ENCODE peak calls at places on chromosomes 13 and 19, in ten cellular contexts. L, A, I, P, G, E, Y, R, N and U are unnamed samples. For H3K9me3 and H3K36me3, the result is how much of the 10 kb centered on the place peaks cover.

GRCh38 chr13:70568571-70568970 is 460.3 kb upstream of the KLHL1 start:
- DNase-seq in L (no peak), A (peak), I (no peak), P (peak), G (peak), E (peak), Y (peak), R (no peak), N (peak), U (no peak)

GRCh38 chr19:47013041-47013517 is 6.6 kb upstream of the NPAS1 start:
- DNase-seq in L (peak), A (peak), I (peak), P (peak), G (peak), E (peak), Y (peak), R (peak), N (peak), U (peak)

GRCh38 chr19:45767881-45768643 is 990 bp downstream of the SIX5 start:
- DNase-seq in L (peak), A (peak), I (peak), P (peak), G (peak), E (peak), Y (peak), R (peak), N (peak), U (peak)

GRCh38 chr13:83057119-83057518 is 825.2 kb downstream of the SLITRK1 start:
- DNase-seq in L (no peak), A (no peak), I (no peak), P (no peak), G (peak), E (no peak), Y (no peak), R (no peak), N (no peak), U (no peak)

GRCh38 chr19:49863254-49863934 is 4.0 kb downstream of the PNKP start:
- DNase-seq in L (no peak), A (no peak), I (no peak), P (no peak), G (no peak), E (no peak), Y (no peak), R (peak), N (no peak), U (no peak)

GRCh38 chr13:33016414-33017409 is at the start of gene KL:
- DNase-seq in L (peak), A (peak), I (peak), P (no peak), G (no peak), E (peak), Y (peak), R (no peak), N (no peak), U (peak)

GRCh38 chr13:24713022-24713421 is 32.8 kb downstream of the ATP12A start:
- DNase-seq in L (no peak), A (no peak), I (no peak), P (no peak), G (no peak), E (no peak), Y (no peak), R (no peak), N (no peak), U (peak)

GRCh38 chr13:26247608-26248007 is 6.3 kb upstream of the CDK8 start:
- DNase-seq in L (no peak), A (no peak), I (no peak), P (no peak), G (peak), E (no peak), Y (no peak), R (no peak), N (no peak), U (no peak)

GRCh38 chr19:50497030-50497420 is 14.0 kb downstream of the JOSD2 start:
- DNase-seq in L (no peak), A (no peak), I (no peak), P (no peak), G (no peak), E (no peak), Y (no peak), R (no peak), N (no peak), U (no peak)

GRCh38 chr19:18432275-18433038 is 5.5 kb downstream of the ISYNA1 start:
- DNase-seq in L (no peak), A (no peak), I (no peak), P (no peak), G (no peak), E (no peak), Y (no peak), R (no peak), N (no peak), U (no peak)
- H3K4me3 ChIP-seq in L (no peak), A (no peak), I (peak), P (peak), G (no peak), E (peak), Y (no peak), R (no peak), N (no peak), U (no peak)

DNA sequence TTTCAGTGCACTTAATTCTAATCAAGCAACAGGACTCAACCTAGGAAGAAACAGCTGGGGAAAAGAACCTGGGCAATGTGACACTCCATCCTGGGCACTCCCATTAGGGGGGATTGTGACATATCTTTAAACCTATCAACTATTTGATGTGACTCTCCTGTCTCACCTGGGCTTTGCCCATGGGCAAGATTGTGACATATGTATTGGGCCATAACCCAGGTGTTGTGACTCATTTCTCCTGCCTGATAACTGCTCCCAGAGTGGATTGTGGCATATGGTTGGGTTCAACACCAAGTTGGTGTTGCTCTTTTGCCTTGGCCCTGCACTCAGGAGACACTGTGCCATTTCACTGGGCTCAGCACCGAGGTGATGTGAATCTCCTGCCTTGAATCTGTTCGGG is 82.6 kb downstream of the ZNF723 start:
- DNase-seq in L (no peak), A (no peak), I (no peak), P (no peak), G (no peak), E (no peak), Y (no peak), R (no peak), N (no peak), U (no peak)
- H3K9me3 ChIP-seq in L (under half), A (under half), I (under half), P (under half), G (under half), E (under half), Y (under half), R (under half), N (under half), U (under half)

DNA sequence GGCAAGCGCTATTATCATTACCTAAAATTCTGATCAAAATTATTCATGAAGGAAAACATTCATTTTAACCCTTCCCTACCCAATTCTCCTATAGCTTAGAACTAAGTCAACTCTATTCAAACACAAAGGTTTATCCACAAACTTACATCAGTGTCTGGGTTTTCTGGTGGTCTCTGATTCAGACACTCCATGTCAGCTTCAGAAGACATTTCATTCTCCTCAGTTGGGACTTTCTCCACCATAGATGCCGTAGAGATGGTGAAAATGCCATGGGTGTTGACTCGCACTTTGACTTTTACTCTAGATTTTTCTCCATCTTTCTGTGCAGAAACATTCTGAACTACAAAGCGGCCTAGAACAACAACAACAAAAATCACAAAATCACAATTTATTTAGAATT is 16.3 kb downstream of the HSPH1 start:
- DNase-seq in L (no peak), A (no peak), I (no peak), P (no peak), G (no peak), E (no peak), Y (no peak), R (no peak), N (no peak), U (no peak)
- H3K36me3 ChIP-seq in L (half or more), A (half or more), I (half or more), P (under half), G (under half), E (half or more), Y (half or more), R (under half), N (half or more), U (half or more)

GRCh38 chr19:38850976-38851621 is 1.3 kb upstream of the HNRNPL start:
- DNase-seq in L (no peak), A (no peak), I (peak), P (peak), G (no peak), E (peak), Y (peak), R (peak), N (no peak), U (peak)

GRCh38 chr19:38851622-38852230 is 1.9 kb upstream of the HNRNPL start:
- DNase-seq in L (peak), A (peak), I (peak), P (peak), G (peak), E (peak), Y (peak), R (peak), N (peak), U (peak)

GRCh38 chr19:38849746-38850230 is at the start of gene HNRNPL:
- DNase-seq in L (no peak), A (no peak), I (peak), P (no peak), G (no peak), E (no peak), Y (peak), R (no peak), N (no peak), U (no peak)

GRCh38 chr19:38849147-38849745 is 540 bp downstream of the HNRNPL start:
- DNase-seq in L (peak), A (peak), I (peak), P (peak), G (peak), E (peak), Y (peak), R (peak), N (peak), U (peak)

DNA sequence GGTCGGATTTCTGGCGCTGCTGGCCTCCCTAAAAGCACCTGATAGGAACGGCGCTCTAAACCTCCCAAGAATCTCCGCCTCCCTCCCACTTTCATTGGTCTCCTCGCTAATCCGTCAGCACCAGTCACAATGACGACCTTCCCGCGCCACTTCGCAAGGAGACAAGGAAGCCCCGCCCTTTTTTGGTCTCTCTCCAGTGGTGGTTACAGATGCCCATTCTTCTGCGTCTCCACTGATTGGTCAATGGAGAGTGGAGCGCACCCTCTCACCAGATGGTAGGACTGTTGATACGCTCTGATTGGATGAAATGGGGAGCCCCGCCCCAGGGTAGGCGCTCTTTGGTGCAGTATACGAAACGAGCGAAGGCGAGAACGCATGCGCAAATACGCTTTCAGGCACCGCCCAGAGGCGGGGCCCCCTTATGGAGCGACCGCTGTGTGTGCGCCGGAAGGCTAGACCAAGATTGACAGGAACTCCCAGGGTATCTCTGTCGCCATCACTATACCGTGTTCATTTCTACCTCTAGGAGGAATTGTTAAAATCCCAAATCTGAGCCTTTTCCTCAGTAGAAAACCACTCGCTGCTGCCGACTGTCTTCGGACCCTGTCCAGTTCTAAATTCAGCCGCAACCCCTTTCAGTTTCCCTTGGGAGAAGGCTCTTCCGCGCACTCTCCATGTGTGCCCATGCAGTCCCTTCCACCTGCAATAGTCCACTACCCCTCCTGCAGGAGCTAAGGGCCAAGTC is 617 bp upstream of the HNRNPL start:
- DNase-seq in L (peak), A (peak), I (peak), P (peak), G (peak), E (peak), Y (peak), R (peak), N (peak), U (peak)
- H3K4me3 ChIP-seq in L (peak), A (peak), I (peak), P (peak), G (peak), E (peak), Y (peak), R (peak), N (peak), U (peak)

DNA sequence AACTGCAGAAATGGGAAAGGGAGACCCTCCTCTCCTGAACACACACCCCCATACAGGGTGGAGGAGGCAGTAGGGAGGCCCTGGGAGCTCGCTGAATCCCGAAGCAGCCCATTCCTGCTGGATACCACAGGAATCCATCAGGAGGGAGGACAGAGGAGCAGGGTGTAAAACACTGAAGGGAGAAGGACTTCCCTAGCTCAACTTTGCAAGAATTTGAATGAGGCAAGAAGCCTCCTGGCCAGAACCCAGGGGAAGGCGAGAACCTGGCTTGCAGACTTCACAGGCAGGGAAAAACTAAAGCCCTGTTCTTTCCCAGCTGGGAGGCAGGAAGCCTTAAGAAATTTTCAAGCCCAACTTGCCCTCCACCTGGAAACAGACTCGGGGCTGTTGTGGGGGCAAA is 43.5 kb downstream of the ZNF91 start:
- DNase-seq in L (no peak), A (no peak), I (no peak), P (no peak), G (no peak), E (no peak), Y (no peak), R (no peak), N (no peak), U (no peak)
- H3K9me3 ChIP-seq in L (half or more), A (under half), I (half or more), P (under half), G (half or more), E (half or more), Y (under half), R (under half), N (half or more), U (under half)

GRCh38 chr13:46596501-46596900 is 43.5 kb downstream of the LRCH1 start:
- DNase-seq in L (no peak), A (no peak), I (no peak), P (no peak), G (no peak), E (no peak), Y (no peak), R (no peak), N (peak), U (no peak)
- H3K36me3 ChIP-seq in L (under half), A (under half), I (under half), P (under half), G (under half), E (under half), Y (under half), R (under half), N (under half), U (under half)

GRCh38 chr19:16386619-16387240 is 62.1 kb downstream of the KLF2 start:
- DNase-seq in L (no peak), A (peak), I (no peak), P (peak), G (peak), E (peak), Y (peak), R (peak), N (peak), U (peak)

GRCh38 chr19:16385821-16386220 is 61.2 kb downstream of the KLF2 start:
- DNase-seq in L (no peak), A (no peak), I (no peak), P (no peak), G (no peak), E (no peak), Y (no peak), R (peak), N (no peak), U (no peak)

GRCh38 chr19:16394111-16394510 is 69.5 kb downstream of the KLF2 start:
- DNase-seq in L (no peak), A (no peak), I (no peak), P (no peak), G (no peak), E (no peak), Y (no peak), R (no peak), N (no peak), U (no peak)

GRCh38 chr19:16391301-16392055 is 66.9 kb downstream of the KLF2 start:
- DNase-seq in L (no peak), A (no peak), I (no peak), P (no peak), G (no peak), E (no peak), Y (no peak), R (no peak), N (no peak), U (no peak)

GRCh38 chr19:16389848-16390247 is 65.2 kb downstream of the KLF2 start:
- DNase-seq in L (no peak), A (no peak), I (no peak), P (no peak), G (no peak), E (no peak), Y (no peak), R (no peak), N (no peak), U (no peak)
- H3K4me3 ChIP-seq in L (no peak), A (no peak), I (no peak), P (no peak), G (no peak), E (no peak), Y (no peak), R (no peak), N (no peak), U (no peak)

DNA sequence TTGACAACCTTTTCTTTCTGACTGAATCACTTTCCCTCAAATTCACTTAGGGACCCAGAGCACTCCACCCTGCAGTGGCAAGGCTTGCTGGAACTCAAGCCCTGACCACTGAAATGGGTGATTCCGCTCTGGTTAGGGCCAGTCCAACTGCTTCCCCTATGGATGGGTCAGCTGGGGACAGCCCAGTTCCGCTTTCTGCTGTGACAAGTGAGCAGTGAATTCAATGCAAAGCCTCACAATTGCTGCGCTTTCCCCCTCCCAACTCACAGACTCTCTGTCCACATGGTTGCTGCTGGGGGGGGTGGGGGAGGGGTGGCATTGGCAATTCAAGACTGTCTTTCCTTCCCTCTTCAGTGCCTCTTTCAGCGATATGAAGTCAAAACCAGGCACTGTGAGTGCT is 18.7 kb downstream of the CD70 start:
- DNase-seq in L (peak), A (no peak), I (no peak), P (no peak), G (no peak), E (no peak), Y (no peak), R (no peak), N (no peak), U (no peak)
- H3K9me3 ChIP-seq in L (under half), A (under half), I (under half), P (under half), G (under half), E (under half), Y (under half), R (under half), N (under half), U (under half)